ENCODE peak calls at places on chromosomes 4 and X, in four cellular contexts. C, P, R and D are unnamed samples.

GRCh38 chrX:346034-346813 is 27.6 kb upstream of the GTPBP6 start:
- DNase-seq in C (no peak), P (no peak), R (no peak), D (peak)

GRCh38 chr4:8304827-8305695 is 35.5 kb downstream of the HTRA3 start:
- DNase-seq in C (no peak), P (no peak), R (no peak), D (no peak)

GRCh38 chr4:165953181-165953580 is 80.1 kb downstream of the TLL1 start:
- DNase-seq in C (no peak), P (no peak), R (no peak), D (no peak)

GRCh38 chr4:182085051-182085480 is 158.1 kb upstream of the TENM3 start:
- DNase-seq in C (no peak), P (no peak), R (no peak), D (no peak)

GRCh38 chr4:62474802-62475201 is 1274.7 kb downstream of the ADGRL3 start:
- DNase-seq in C (no peak), P (no peak), R (no peak), D (no peak)

GRCh38 chrX:65688403-65688881 is 21.0 kb downstream of the MSN start:
- DNase-seq in C (no peak), P (no peak), R (no peak), D (no peak)

GRCh38 chrX:38220936-38221386 is 290 bp upstream of the SRPX start:
- DNase-seq in C (no peak), P (no peak), R (no peak), D (no peak)

GRCh38 chrX:2694868-2695267 is 3.8 kb downstream of the CD99 start:
- DNase-seq in C (no peak), P (no peak), R (no peak), D (no peak)

GRCh38 chr4:75385139-75385538 is 129.1 kb downstream of the RCHY1 start:
- DNase-seq in C (no peak), P (no peak), R (no peak), D (no peak)

GRCh38 chr4:111214371-111214770 is 591.5 kb upstream of the PITX2 start:
- DNase-seq in C (no peak), P (no peak), R (no peak), D (no peak)

GRCh38 chr4:107853444-107854325 is 29.0 kb downstream of the SGMS2 start:
- DNase-seq in C (no peak), P (no peak), R (no peak), D (no peak)

GRCh38 chrX:103741879-103742278 is 31.2 kb downstream of the TMEM31 start:
- DNase-seq in C (no peak), P (no peak), R (no peak), D (no peak)

GRCh38 chrX:38620623-38621022 is 59.3 kb downstream of the TSPAN7 start:
- DNase-seq in C (no peak), P (no peak), R (no peak), D (no peak)

GRCh38 chrX:122113376-122113775 is 1066.0 kb downstream of the GLUD2 start:
- DNase-seq in C (no peak), P (peak), R (no peak), D (no peak)

GRCh38 chr4:183924362-183925044 is 19.4 kb downstream of the STOX2 start:
- DNase-seq in C (peak), P (no peak), R (no peak), D (no peak)

GRCh38 chr4:58515206-58515605 is 1405.0 kb upstream of the IGFBP7 start:
- DNase-seq in C (no peak), P (no peak), R (no peak), D (no peak)

GRCh38 chrX:1933964-1934363 is 319.1 kb downstream of the ASMT start:
- DNase-seq in C (no peak), P (no peak), R (no peak), D (no peak)

GRCh38 chr4:125991398-125991797 is 676.6 kb downstream of the FAT4 start:
- DNase-seq in C (no peak), P (no peak), R (no peak), D (no peak)

GRCh38 chr4:70759126-70759525 is 37.4 kb downstream of the RUFY3 start:
- DNase-seq in C (no peak), P (no peak), R (no peak), D (no peak)

GRCh38 chr4:167232805-167233522 is 1.3 kb downstream of the SPOCK3 start:
- DNase-seq in C (no peak), P (peak), R (no peak), D (no peak)

GRCh38 chr4:14916554-14917304 is 85.6 kb upstream of the CPEB2 start:
- DNase-seq in C (no peak), P (no peak), R (no peak), D (no peak)

GRCh38 chr4:88567591-88567990 is 24.7 kb upstream of the HERC3 start:
- DNase-seq in C (no peak), P (no peak), R (no peak), D (no peak)

GRCh38 chr4:37742149-37742548 is 56.0 kb upstream of the RELL1 start:
- DNase-seq in C (no peak), P (no peak), R (no peak), D (no peak)

GRCh38 chr4:56531149-56531770 is 25.7 kb downstream of the ARL9 start:
- DNase-seq in C (no peak), P (no peak), R (no peak), D (no peak)

GRCh38 chr4:4564522-4564921 is 22.7 kb upstream of the STX18 start:
- DNase-seq in C (no peak), P (no peak), R (no peak), D (no peak)

GRCh38 chr4:118931791-118932190 is 43.1 kb downstream of the SYNPO2 start:
- DNase-seq in C (no peak), P (no peak), R (no peak), D (no peak)
- TF ChIP-seq CTCF in C (no peak), P (no peak), R (no peak), D (no peak)

GRCh38 chr4:52861879-52862604 is at the start of gene RASL11B:
- DNase-seq in C (peak), P (peak), R (peak), D (peak)
- TF ChIP-seq CTCF in C (no peak), P (no peak), R (peak), D (peak)

GRCh38 chr4:105719214-105719613 is 10.6 kb downstream of the GSTCD start:
- DNase-seq in C (no peak), P (no peak), R (no peak), D (no peak)

GRCh38 chr4:105714932-105715331 is 6.3 kb downstream of the GSTCD start:
- DNase-seq in C (no peak), P (no peak), R (no peak), D (no peak)

GRCh38 chr4:105712766-105713165 is 4.2 kb downstream of the GSTCD start:
- DNase-seq in C (no peak), P (no peak), R (no peak), D (no peak)

GRCh38 chr4:105714071-105714521 is 5.5 kb downstream of the GSTCD start:
- DNase-seq in C (no peak), P (no peak), R (no peak), D (no peak)

GRCh38 chr4:105715692-105716278 is 7.2 kb downstream of the GSTCD start:
- DNase-seq in C (no peak), P (no peak), R (no peak), D (no peak)
- TF ChIP-seq CTCF in C (peak), P (no peak), R (peak), D (peak)

GRCh38 chr4:140308366-140309123 is 64.9 kb upstream of the SCOC start:
- DNase-seq in C (no peak), P (no peak), R (no peak), D (no peak)
- TF ChIP-seq CTCF in C (no peak), P (no peak), R (no peak), D (no peak)

GRCh38 chr4:137425281-137425680 is 107.0 kb downstream of the PCDH18 start:
- DNase-seq in C (no peak), P (no peak), R (no peak), D (no peak)

GRCh38 chr4:137420901-137421384 is 111.4 kb downstream of the PCDH18 start:
- DNase-seq in C (no peak), P (peak), R (no peak), D (no peak)

GRCh38 chr4:137421796-137422195 is 110.5 kb downstream of the PCDH18 start:
- DNase-seq in C (no peak), P (no peak), R (no peak), D (no peak)

GRCh38 chr4:137427411-137427810 is 104.9 kb downstream of the PCDH18 start:
- DNase-seq in C (no peak), P (no peak), R (no peak), D (no peak)

DNA sequence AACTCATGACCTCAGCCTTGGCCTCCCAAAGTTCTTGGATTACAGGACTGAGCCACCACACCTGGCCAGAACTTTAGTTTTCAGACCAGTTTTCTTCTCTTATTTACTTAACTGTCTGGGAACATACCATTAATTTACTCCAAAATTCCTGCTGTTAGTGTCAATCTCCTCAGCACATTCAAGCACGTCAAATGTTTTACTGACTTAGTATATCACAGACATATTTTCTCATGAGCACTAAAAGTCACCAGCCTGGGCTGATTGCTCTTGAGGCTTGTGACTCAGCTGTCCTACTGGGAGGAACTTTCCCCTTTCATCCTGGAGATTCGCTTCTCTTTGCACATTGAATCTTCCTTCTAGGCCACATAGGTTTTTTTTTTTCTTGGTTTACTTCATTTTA is 109.6 kb downstream of the PCDH18 start:
- DNase-seq in C (no peak), P (no peak), R (no peak), D (no peak)
- TF ChIP-seq CTCF in C (no peak), P (no peak), R (no peak), D (no peak)

DNA sequence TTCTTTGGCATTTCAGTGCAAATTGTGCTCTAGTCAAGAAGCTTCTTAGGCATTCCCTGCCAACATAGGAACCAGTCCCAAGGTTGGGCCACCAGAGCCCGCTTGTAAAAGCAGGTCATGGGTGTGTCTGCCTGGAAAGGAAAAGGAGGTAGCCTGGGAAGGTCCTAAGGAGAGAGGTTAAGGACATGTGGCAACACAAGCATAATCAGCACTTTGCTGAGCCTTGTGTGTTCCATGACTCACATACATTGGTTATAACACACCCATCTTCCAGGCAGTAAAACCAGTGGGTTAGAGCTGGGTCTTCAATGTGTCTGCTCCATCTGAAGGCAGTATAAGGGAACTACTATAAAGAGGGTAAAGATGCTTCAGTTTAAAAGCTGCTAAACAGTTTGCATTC is 165.0 kb downstream of the FHIP1A start:
- DNase-seq in C (no peak), P (no peak), R (no peak), D (no peak)
- TF ChIP-seq CTCF in C (no peak), P (no peak), R (no peak), D (no peak)

GRCh38 chrX:110401142-110401541 is 42.5 kb downstream of the RTL9 start:
- DNase-seq in C (no peak), P (no peak), R (no peak), D (no peak)
- TF ChIP-seq CTCF in C (no peak), P (peak), R (no peak), D (no peak)

DNA sequence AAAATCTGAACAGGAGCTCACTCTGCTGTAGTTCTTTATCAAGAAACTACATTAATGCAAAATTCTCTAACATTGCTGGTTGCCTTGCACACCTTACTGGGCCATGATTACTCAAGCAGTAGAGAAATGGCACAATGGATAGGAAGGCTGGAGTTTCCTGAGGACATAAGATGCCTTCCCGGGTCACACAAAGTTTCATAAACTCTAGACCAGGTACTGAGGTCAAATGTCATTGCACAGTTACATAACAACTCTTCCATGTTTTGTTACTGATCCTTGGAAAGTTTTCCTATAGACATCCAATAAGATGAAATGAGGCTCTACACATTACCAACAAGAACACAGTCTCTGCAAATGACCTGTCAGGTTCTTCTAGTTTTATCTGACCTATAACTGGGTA is 9.9 kb downstream of the TEC start:
- DNase-seq in C (no peak), P (no peak), R (no peak), D (no peak)
- TF ChIP-seq CTCF in C (no peak), P (no peak), R (no peak), D (no peak)

DNA sequence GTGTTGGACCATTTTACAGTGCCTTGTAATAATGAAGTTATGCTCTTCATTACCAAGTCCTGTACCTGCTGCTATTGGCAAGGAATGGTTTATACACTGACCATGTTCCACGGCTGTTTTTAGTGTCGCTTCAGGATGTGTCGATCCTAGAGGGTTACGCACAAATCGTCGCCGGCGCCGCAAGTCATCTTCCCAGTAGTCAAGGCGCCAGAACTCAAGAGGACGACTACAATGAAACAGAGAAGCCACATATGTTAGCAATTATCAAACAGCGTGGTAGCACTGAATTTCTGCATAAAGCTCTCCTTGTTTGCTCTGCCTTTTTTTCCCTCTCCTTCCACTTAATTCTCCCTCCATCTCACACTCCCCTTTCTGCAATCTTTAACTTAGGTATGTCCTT is 17.0 kb downstream of the MAB21L2 start:
- DNase-seq in C (no peak), P (no peak), R (no peak), D (no peak)
- TF ChIP-seq CTCF in C (no peak), P (no peak), R (no peak), D (no peak)

GRCh38 chr4:91031761-91032160 is 904.6 kb downstream of the CCSER1 start:
- DNase-seq in C (no peak), P (no peak), R (no peak), D (no peak)
- TF ChIP-seq CTCF in C (no peak), P (no peak), R (no peak), D (no peak)